ENCODE peak calls at places on chromosome 7, in nine cellular contexts. Q, V, D, B, X, Y, R, S and U are unnamed samples.

GRCh38 chr7:107387573-107388219 is 82.2 kb upstream of the GPR22 start:
- DNase-seq in Q (no peak), V (no peak), D (no peak), B (no peak), X (no peak), Y (no peak), R (no peak), S (no peak), U (no peak)

GRCh38 chr7:20144801-20145200 is 72.4 kb downstream of the MACC1 start:
- DNase-seq in Q (no peak), V (no peak), D (no peak), B (no peak), X (no peak), Y (no peak), R (no peak), S (no peak), U (no peak)

GRCh38 chr7:105010538-105011523 is 3.2 kb upstream of the KMT2E start:
- DNase-seq in Q (no peak), V (no peak), D (no peak), B (no peak), X (no peak), Y (no peak), R (no peak), S (no peak), U (no peak)

GRCh38 chr7:152074673-152075072 is 49.2 kb downstream of the GALNT11 start:
- DNase-seq in Q (no peak), V (no peak), D (no peak), B (no peak), X (no peak), Y (no peak), R (no peak), S (no peak), U (no peak)

GRCh38 chr7:51000956-51001355 is 218.3 kb upstream of the GRB10 start:
- DNase-seq in Q (no peak), V (no peak), D (no peak), B (no peak), X (no peak), Y (no peak), R (no peak), S (no peak), U (no peak)

GRCh38 chr7:8133955-8134733 is 127.8 kb downstream of the ICA1 start:
- DNase-seq in Q (no peak), V (no peak), D (no peak), B (no peak), X (no peak), Y (no peak), R (no peak), S (peak), U (no peak)

GRCh38 chr7:143975617-143976016 is 21.0 kb downstream of the OR2F1 start:
- DNase-seq in Q (no peak), V (no peak), D (no peak), B (no peak), X (no peak), Y (no peak), R (no peak), S (no peak), U (no peak)

GRCh38 chr7:72334066-72334465 is 78.1 kb downstream of the CALN1 start:
- DNase-seq in Q (no peak), V (no peak), D (no peak), B (no peak), X (no peak), Y (no peak), R (no peak), S (no peak), U (no peak)

GRCh38 chr7:50092579-50093411 is at the start of gene ZPBP:
- DNase-seq in Q (peak), V (peak), D (peak), B (peak), X (peak), Y (peak), R (peak), S (peak), U (peak)

GRCh38 chr7:113125728-113126127 is 7.4 kb upstream of the SMIM30 start:
- DNase-seq in Q (no peak), V (no peak), D (no peak), B (no peak), X (no peak), Y (no peak), R (no peak), S (no peak), U (no peak)